ENCODE peak calls at places on chromosomes 13 and 19, in seven cellular contexts. One of them, this sample, is unnamed.

GRCh38 chr19:44807652-44808462 is 1.0 kb upstream of the BCAM start:
- DNase-seq in CD4-positive, alpha-beta memory T cell: no peak
- DNase-seq in gastrocnemius medialis: peak; percentile 22
- DNase-seq in breast epithelium: peak; percentile 77
- DNase-seq in transverse colon: peak; percentile 40
- DNase-seq in lower lobe of right lung: peak; percentile 80
- DNase-seq in thoracic aorta: no peak
- DNase-seq in this sample: peak; percentile 19

GRCh38 chr13:73966331-73966730 is 167.9 kb downstream of the KLF12 start:
- DNase-seq in lower lobe of right lung: no peak
- DNase-seq in breast epithelium: no peak
- DNase-seq in CD4-positive, alpha-beta memory T cell: no peak
- DNase-seq in gastrocnemius medialis: no peak
- DNase-seq in thoracic aorta: no peak
- DNase-seq in transverse colon: no peak
- DNase-seq in this sample: no peak

GRCh38 chr19:19276386-19276785 is 3.3 kb upstream of the TM6SF2 start:
- DNase-seq in transverse colon: no peak
- DNase-seq in thoracic aorta: no peak
- DNase-seq in gastrocnemius medialis: no peak
- DNase-seq in breast epithelium: no peak
- DNase-seq in lower lobe of right lung: no peak
- DNase-seq in CD4-positive, alpha-beta memory T cell: no peak
- DNase-seq in this sample: no peak

GRCh38 chr19:15841875-15842569 is 26.6 kb upstream of the OR10H1 start:
- DNase-seq in transverse colon: no peak
- DNase-seq in breast epithelium: no peak
- DNase-seq in thoracic aorta: no peak
- DNase-seq in lower lobe of right lung: no peak
- DNase-seq in CD4-positive, alpha-beta memory T cell: no peak
- DNase-seq in gastrocnemius medialis: no peak
- DNase-seq in this sample: no peak

GRCh38 chr19:12200020-12200419 is 37.1 kb downstream of the ZNF136 start:
- DNase-seq in gastrocnemius medialis: no peak
- DNase-seq in thoracic aorta: no peak
- DNase-seq in lower lobe of right lung: no peak
- DNase-seq in breast epithelium: no peak
- DNase-seq in CD4-positive, alpha-beta memory T cell: no peak
- DNase-seq in transverse colon: no peak
- DNase-seq in this sample: no peak

GRCh38 chr19:15631817-15632216 is 8.9 kb upstream of the CYP4F3 start:
- DNase-seq in breast epithelium: no peak
- DNase-seq in transverse colon: peak; percentile 26
- DNase-seq in lower lobe of right lung: no peak
- DNase-seq in thoracic aorta: no peak
- DNase-seq in CD4-positive, alpha-beta memory T cell: peak; percentile 8
- DNase-seq in gastrocnemius medialis: no peak
- DNase-seq in this sample: peak; percentile 36

GRCh38 chr19:53041366-53041765 is 3.2 kb upstream of the ERVV-2 start:
- DNase-seq in lower lobe of right lung: no peak
- DNase-seq in CD4-positive, alpha-beta memory T cell: no peak
- DNase-seq in thoracic aorta: no peak
- DNase-seq in transverse colon: no peak
- DNase-seq in breast epithelium: no peak
- DNase-seq in gastrocnemius medialis: no peak
- DNase-seq in this sample: no peak

GRCh38 chr13:109698779-109699178 is 87.6 kb downstream of the IRS2 start:
- DNase-seq in thoracic aorta: no peak
- DNase-seq in lower lobe of right lung: no peak
- DNase-seq in transverse colon: no peak
- DNase-seq in CD4-positive, alpha-beta memory T cell: no peak
- DNase-seq in breast epithelium: no peak
- DNase-seq in gastrocnemius medialis: no peak
- DNase-seq in this sample: no peak

GRCh38 chr13:61410266-61410665 is 5.4 kb downstream of the PCDH20 start:
- DNase-seq in gastrocnemius medialis: no peak
- DNase-seq in transverse colon: no peak
- DNase-seq in thoracic aorta: no peak
- DNase-seq in CD4-positive, alpha-beta memory T cell: no peak
- DNase-seq in breast epithelium: no peak
- DNase-seq in lower lobe of right lung: no peak
- DNase-seq in this sample: no peak

GRCh38 chr13:33033361-33033812 is 17.2 kb downstream of the KL start:
- DNase-seq in breast epithelium: no peak
- DNase-seq in transverse colon: no peak
- DNase-seq in lower lobe of right lung: peak; percentile 53
- DNase-seq in thoracic aorta: no peak
- DNase-seq in gastrocnemius medialis: no peak
- DNase-seq in CD4-positive, alpha-beta memory T cell: peak; percentile 7
- DNase-seq in this sample: no peak

GRCh38 chr19:45554481-45554880 is 30.1 kb downstream of the OPA3 start:
- DNase-seq in CD4-positive, alpha-beta memory T cell: no peak
- DNase-seq in lower lobe of right lung: no peak
- DNase-seq in thoracic aorta: no peak
- DNase-seq in gastrocnemius medialis: no peak
- DNase-seq in transverse colon: no peak
- DNase-seq in breast epithelium: no peak
- DNase-seq in this sample: no peak

GRCh38 chr19:19134687-19135158 is 3.6 kb downstream of the TMEM161A start:
- DNase-seq in thoracic aorta: no peak
- DNase-seq in transverse colon: no peak
- DNase-seq in gastrocnemius medialis: peak; percentile 72
- DNase-seq in lower lobe of right lung: peak; percentile 67
- DNase-seq in breast epithelium: no peak
- DNase-seq in CD4-positive, alpha-beta memory T cell: peak; percentile 33
- DNase-seq in this sample: peak; percentile 24

GRCh38 chr13:32309812-32310706 is 5.1 kb downstream of the ZAR1L start:
- DNase-seq in CD4-positive, alpha-beta memory T cell: peak; percentile 55
- DNase-seq in transverse colon: peak; percentile 12
- DNase-seq in gastrocnemius medialis: no peak
- DNase-seq in thoracic aorta: no peak
- DNase-seq in breast epithelium: no peak
- DNase-seq in lower lobe of right lung: no peak
- DNase-seq in this sample: peak; percentile 65

GRCh38 chr13:48902421-48902820 is 73.3 kb upstream of the FNDC3A start:
- DNase-seq in transverse colon: no peak
- DNase-seq in gastrocnemius medialis: no peak
- DNase-seq in thoracic aorta: no peak
- DNase-seq in lower lobe of right lung: no peak
- DNase-seq in breast epithelium: no peak
- DNase-seq in CD4-positive, alpha-beta memory T cell: no peak
- DNase-seq in this sample: peak; percentile 4

GRCh38 chr13:109840201-109840892 is 54.0 kb upstream of the IRS2 start:
- DNase-seq in CD4-positive, alpha-beta memory T cell: no peak
- DNase-seq in gastrocnemius medialis: no peak
- DNase-seq in transverse colon: no peak
- DNase-seq in thoracic aorta: no peak
- DNase-seq in breast epithelium: no peak
- DNase-seq in lower lobe of right lung: no peak
- DNase-seq in this sample: no peak

GRCh38 chr19:22528956-22529355 is 105.2 kb upstream of the ZNF492 start:
- DNase-seq in breast epithelium: no peak
- DNase-seq in CD4-positive, alpha-beta memory T cell: no peak
- DNase-seq in thoracic aorta: no peak
- DNase-seq in lower lobe of right lung: no peak
- DNase-seq in gastrocnemius medialis: no peak
- DNase-seq in transverse colon: no peak
- DNase-seq in this sample: no peak

GRCh38 chr19:22532388-22533310 is 101.5 kb upstream of the ZNF492 start:
- DNase-seq in breast epithelium: peak; percentile 99
- DNase-seq in transverse colon: peak; percentile 65
- DNase-seq in thoracic aorta: peak; percentile 86
- DNase-seq in gastrocnemius medialis: no peak
- DNase-seq in lower lobe of right lung: peak; percentile 68
- DNase-seq in CD4-positive, alpha-beta memory T cell: no peak
- DNase-seq in this sample: no peak

GRCh38 chr19:22527554-22527953 is 105.4 kb upstream of the ZNF98 start:
- DNase-seq in thoracic aorta: no peak
- DNase-seq in CD4-positive, alpha-beta memory T cell: no peak
- DNase-seq in transverse colon: no peak
- DNase-seq in breast epithelium: no peak
- DNase-seq in lower lobe of right lung: no peak
- DNase-seq in gastrocnemius medialis: no peak
- DNase-seq in this sample: no peak

GRCh38 chr19:22526661-22527272 is 104.6 kb upstream of the ZNF98 start:
- DNase-seq in CD4-positive, alpha-beta memory T cell: no peak
- DNase-seq in thoracic aorta: no peak
- DNase-seq in lower lobe of right lung: no peak
- DNase-seq in transverse colon: no peak
- DNase-seq in gastrocnemius medialis: no peak
- DNase-seq in breast epithelium: no peak
- DNase-seq in this sample: no peak

GRCh38 chr19:22530042-22530441 is 104.1 kb upstream of the ZNF492 start:
- DNase-seq in CD4-positive, alpha-beta memory T cell: no peak
- DNase-seq in thoracic aorta: no peak
- DNase-seq in breast epithelium: no peak
- DNase-seq in lower lobe of right lung: no peak
- DNase-seq in transverse colon: no peak
- DNase-seq in gastrocnemius medialis: no peak
- DNase-seq in this sample: no peak
- H3K9me3 ChIP-seq in CD4-positive, alpha-beta memory T cell: no peaks in the 10 kb centered on the region
- H3K9me3 ChIP-seq in thoracic aorta: no peaks in the 10 kb centered on the region
- H3K9me3 ChIP-seq in breast epithelium: no peaks in the 10 kb centered on the region
- H3K9me3 ChIP-seq in lower lobe of right lung: no peaks in the 10 kb centered on the region
- H3K9me3 ChIP-seq in transverse colon: peaks cover 2% of the 10 kb centered on the region
- H3K9me3 ChIP-seq in gastrocnemius medialis: no peaks in the 10 kb centered on the region
- H3K9me3 ChIP-seq in this sample: peaks cover 1% of the 10 kb centered on the region

GRCh38 chr19:30227071-30227621 is 145.0 kb upstream of the ZNF536 start:
- DNase-seq in CD4-positive, alpha-beta memory T cell: no peak
- DNase-seq in breast epithelium: no peak
- DNase-seq in gastrocnemius medialis: no peak
- DNase-seq in thoracic aorta: no peak
- DNase-seq in lower lobe of right lung: no peak
- DNase-seq in transverse colon: no peak
- DNase-seq in this sample: no peak
- H3K27me3 ChIP-seq in CD4-positive, alpha-beta memory T cell: peaks cover 10% of the 10 kb centered on the region
- H3K27me3 ChIP-seq in breast epithelium: peaks cover 2% of the 10 kb centered on the region
- H3K27me3 ChIP-seq in gastrocnemius medialis: peaks cover 79% of the 10 kb centered on the region
- H3K27me3 ChIP-seq in thoracic aorta: no peaks in the 10 kb centered on the region
- H3K27me3 ChIP-seq in lower lobe of right lung: peaks cover 82% of the 10 kb centered on the region
- H3K27me3 ChIP-seq in transverse colon: peaks cover 96% of the 10 kb centered on the region
- H3K27me3 ChIP-seq in this sample: peaks cover 27% of the 10 kb centered on the region

GRCh38 chr19:37951816-37952210 is 44.8 kb downstream of the SIPA1L3 start:
- DNase-seq in gastrocnemius medialis: no peak
- DNase-seq in thoracic aorta: no peak
- DNase-seq in transverse colon: no peak
- DNase-seq in lower lobe of right lung: no peak
- DNase-seq in breast epithelium: no peak
- DNase-seq in CD4-positive, alpha-beta memory T cell: no peak
- DNase-seq in this sample: peak; percentile 71

GRCh38 chr19:37948362-37948761 is 41.4 kb downstream of the SIPA1L3 start:
- DNase-seq in CD4-positive, alpha-beta memory T cell: no peak
- DNase-seq in gastrocnemius medialis: no peak
- DNase-seq in lower lobe of right lung: no peak
- DNase-seq in thoracic aorta: no peak
- DNase-seq in breast epithelium: no peak
- DNase-seq in transverse colon: no peak
- DNase-seq in this sample: no peak

GRCh38 chr19:37946132-37946531 is 39.1 kb downstream of the SIPA1L3 start:
- DNase-seq in breast epithelium: no peak
- DNase-seq in gastrocnemius medialis: no peak
- DNase-seq in thoracic aorta: no peak
- DNase-seq in transverse colon: no peak
- DNase-seq in CD4-positive, alpha-beta memory T cell: no peak
- DNase-seq in lower lobe of right lung: no peak
- DNase-seq in this sample: no peak

GRCh38 chr19:37950471-37951175 is 43.6 kb downstream of the SIPA1L3 start:
- DNase-seq in thoracic aorta: no peak
- DNase-seq in gastrocnemius medialis: no peak
- DNase-seq in breast epithelium: no peak
- DNase-seq in lower lobe of right lung: no peak
- DNase-seq in transverse colon: no peak
- DNase-seq in CD4-positive, alpha-beta memory T cell: no peak
- DNase-seq in this sample: no peak

GRCh38 chr19:37947778-37948177 is 40.8 kb downstream of the SIPA1L3 start:
- DNase-seq in lower lobe of right lung: no peak
- DNase-seq in gastrocnemius medialis: no peak
- DNase-seq in thoracic aorta: no peak
- DNase-seq in transverse colon: no peak
- DNase-seq in CD4-positive, alpha-beta memory T cell: no peak
- DNase-seq in breast epithelium: no peak
- DNase-seq in this sample: no peak
- H3K4me3 ChIP-seq in lower lobe of right lung: no peak overlapping the region
- H3K4me3 ChIP-seq in gastrocnemius medialis: no peak overlapping the region
- H3K4me3 ChIP-seq in thoracic aorta: no peak overlapping the region
- H3K4me3 ChIP-seq in transverse colon: no peak overlapping the region
- H3K4me3 ChIP-seq in CD4-positive, alpha-beta memory T cell: no peak overlapping the region
- H3K4me3 ChIP-seq in breast epithelium: no peak overlapping the region
- H3K4me3 ChIP-seq in this sample: no peak overlapping the region

GRCh38 chr19:35713904-35714440 is 3.8 kb upstream of the KMT2B start:
- DNase-seq in lower lobe of right lung: no peak
- DNase-seq in breast epithelium: no peak
- DNase-seq in thoracic aorta: no peak
- DNase-seq in CD4-positive, alpha-beta memory T cell: no peak
- DNase-seq in gastrocnemius medialis: no peak
- DNase-seq in transverse colon: no peak
- DNase-seq in this sample: no peak
- H3K9me3 ChIP-seq in lower lobe of right lung: no peaks in the 10 kb centered on the region
- H3K9me3 ChIP-seq in breast epithelium: no peaks in the 10 kb centered on the region
- H3K9me3 ChIP-seq in thoracic aorta: no peaks in the 10 kb centered on the region
- H3K9me3 ChIP-seq in CD4-positive, alpha-beta memory T cell: no peaks in the 10 kb centered on the region
- H3K9me3 ChIP-seq in gastrocnemius medialis: no peaks in the 10 kb centered on the region
- H3K9me3 ChIP-seq in transverse colon: no peaks in the 10 kb centered on the region
- H3K9me3 ChIP-seq in this sample: no peaks in the 10 kb centered on the region

GRCh38 chr19:28887920-28888618 is 324.9 kb downstream of the UQCRFS1 start:
- DNase-seq in thoracic aorta: no peak
- DNase-seq in gastrocnemius medialis: no peak
- DNase-seq in lower lobe of right lung: peak; percentile 58
- DNase-seq in breast epithelium: no peak
- DNase-seq in transverse colon: no peak
- DNase-seq in CD4-positive, alpha-beta memory T cell: no peak
- DNase-seq in this sample: no peak
- H3K27me3 ChIP-seq in thoracic aorta: no peaks in the 10 kb centered on the region
- H3K27me3 ChIP-seq in gastrocnemius medialis: no peaks in the 10 kb centered on the region
- H3K27me3 ChIP-seq in lower lobe of right lung: peaks cover 7% of the 10 kb centered on the region
- H3K27me3 ChIP-seq in breast epithelium: no peaks in the 10 kb centered on the region
- H3K27me3 ChIP-seq in transverse colon: no peaks in the 10 kb centered on the region
- H3K27me3 ChIP-seq in CD4-positive, alpha-beta memory T cell: no peaks in the 10 kb centered on the region
- H3K27me3 ChIP-seq in this sample: no peaks in the 10 kb centered on the region

GRCh38 chr13:67075239-67075638 is 154.9 kb downstream of the PCDH9 start:
- DNase-seq in breast epithelium: no peak
- DNase-seq in transverse colon: no peak
- DNase-seq in lower lobe of right lung: no peak
- DNase-seq in CD4-positive, alpha-beta memory T cell: no peak
- DNase-seq in gastrocnemius medialis: no peak
- DNase-seq in thoracic aorta: no peak
- DNase-seq in this sample: no peak
- H3K4me3 ChIP-seq in breast epithelium: no peak overlapping the region
- H3K4me3 ChIP-seq in transverse colon: no peak overlapping the region
- H3K4me3 ChIP-seq in lower lobe of right lung: no peak overlapping the region
- H3K4me3 ChIP-seq in CD4-positive, alpha-beta memory T cell: no peak overlapping the region
- H3K4me3 ChIP-seq in gastrocnemius medialis: no peak overlapping the region
- H3K4me3 ChIP-seq in thoracic aorta: peak overlapping the region; percentile 27
- H3K4me3 ChIP-seq in this sample: no peak overlapping the region

This sample was measured in small intestine.